ENCODE peak calls at places on chromosome 19, in eight cellular contexts. J is fibroblast of lung; Y is psoas muscle; K is fibroblast of mammary gland; P is foreskin fibroblast; V is nephron progenitor cell; B is CD8-positive, alpha-beta T cell; A is Caco-2. L is an unnamed sample.

GRCh38 chr19:10269333-10270179 is 1.4 kb upstream of the ICAM1 start:
- DNase-seq in J (peak), Y (peak), K (peak), P (peak), V (peak), B (peak), A (peak), L (peak)

GRCh38 chr19:10290876-10291553 is 1.3 kb downstream of the ICAM5 start:
- DNase-seq in J (peak), Y (peak), K (no peak), P (peak), V (peak), B (no peak), A (peak), L (peak)

GRCh38 chr19:17402982-17403855 is 2.2 kb downstream of the BST2 start:
- DNase-seq in J (no peak), Y (no peak), K (no peak), P (no peak), V (peak), B (no peak), A (no peak), L (peak)

GRCh38 chr19:35438527-35438926 is 9.5 kb upstream of the FFAR2 start:
- DNase-seq in J (no peak), Y (no peak), K (no peak), P (no peak), V (no peak), B (no peak), A (no peak), L (no peak)

GRCh38 chr19:42220751-42221097 is 612 bp downstream of the ZNF526 start:
- DNase-seq in J (no peak), Y (no peak), K (no peak), P (no peak), V (no peak), B (no peak), A (no peak), L (no peak)

GRCh38 chr19:44401108-44401786 is at the start of gene ZNF285:
- DNase-seq in J (peak), Y (peak), K (peak), P (peak), V (peak), B (peak), A (peak), L (peak)

GRCh38 chr19:41646589-41647204 is 19.8 kb upstream of the CEACAM4 start:
- DNase-seq in J (no peak), Y (no peak), K (peak), P (peak), V (peak), B (no peak), A (peak), L (peak)

GRCh38 chr19:49327878-49328544 is 3.0 kb upstream of the SLC6A16 start:
- DNase-seq in J (peak), Y (no peak), K (peak), P (peak), V (no peak), B (peak), A (peak), L (no peak)

GRCh38 chr19:30719189-30719990 is 347.2 kb downstream of the ZNF536 start:
- DNase-seq in J (peak), Y (peak), K (peak), P (peak), V (peak), B (no peak), A (no peak), L (peak)

GRCh38 chr19:15015946-15016542 is 33.2 kb upstream of the CASP14 start:
- DNase-seq in J (no peak), Y (no peak), K (peak), P (peak), V (peak), B (no peak), A (peak), L (no peak)

GRCh38 chr19:15331419-15332310 is 674 bp downstream of the BRD4 start:
- DNase-seq in J (peak), Y (peak), K (peak), P (peak), V (peak), B (peak), A (peak), L (peak)

GRCh38 chr19:11373166-11373884 is 1.1 kb upstream of the SWSAP1 start:
- DNase-seq in J (no peak), Y (no peak), K (no peak), P (peak), V (peak), B (no peak), A (no peak), L (peak)

GRCh38 chr19:7596191-7596937 is 701 bp downstream of the CAMSAP3 start:
- DNase-seq in J (no peak), Y (no peak), K (no peak), P (no peak), V (peak), B (no peak), A (peak), L (no peak)

GRCh38 chr19:13902993-13903555 is 2.8 kb downstream of the BRME1 start:
- DNase-seq in J (no peak), Y (no peak), K (peak), P (peak), V (no peak), B (no peak), A (peak), L (no peak)
- TF ChIP-seq CTCF in J (peak), Y (no peak), K (peak), P (peak), V (no peak), B (peak), A (peak), L (no peak)

DNA sequence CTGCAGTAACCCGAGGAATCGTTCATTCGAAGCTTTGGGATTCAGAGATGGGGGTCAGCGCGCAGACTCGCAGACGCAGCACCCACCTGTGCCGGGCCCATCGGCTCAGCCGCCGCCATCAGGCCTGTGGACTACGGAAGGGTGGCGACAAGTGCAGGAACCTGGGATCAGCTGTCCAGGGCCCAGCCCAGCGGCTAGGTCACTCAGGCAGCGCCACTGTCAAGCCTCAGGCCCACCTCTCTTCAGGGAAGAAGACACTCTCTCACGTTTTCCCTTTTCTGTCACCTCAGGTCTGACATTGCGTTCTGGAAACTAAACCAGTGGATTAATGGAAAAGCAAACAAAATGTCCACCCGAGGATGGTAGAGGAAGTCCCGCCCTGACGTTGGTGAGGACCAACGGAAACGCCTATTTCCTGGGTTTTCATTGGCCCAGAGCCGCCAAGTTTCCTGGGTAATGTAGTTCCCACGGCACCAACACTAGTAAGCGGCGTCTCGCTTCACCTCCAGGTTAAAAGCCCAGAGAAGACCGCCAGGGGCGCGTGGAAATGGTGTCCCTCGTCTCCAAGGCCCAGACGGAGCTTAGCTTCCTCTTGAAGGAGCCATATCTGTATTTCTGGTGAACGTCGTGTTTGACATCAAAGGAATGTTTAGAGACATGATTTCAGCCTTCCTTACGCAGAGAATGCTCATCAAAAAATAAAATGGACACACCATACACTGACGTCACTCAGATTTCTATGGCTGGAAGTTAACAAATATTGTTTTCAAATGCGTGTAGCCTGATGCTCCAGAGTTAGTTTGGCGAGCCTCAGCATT is at the start of gene ZNF772:
- DNase-seq in J (peak), Y (peak), K (peak), P (peak), V (peak), B (peak), A (peak), L (peak)
- TF ChIP-seq CTCF in J (peak), Y (peak), K (peak), P (peak), V (peak), B (peak), A (peak), L (peak)

DNA sequence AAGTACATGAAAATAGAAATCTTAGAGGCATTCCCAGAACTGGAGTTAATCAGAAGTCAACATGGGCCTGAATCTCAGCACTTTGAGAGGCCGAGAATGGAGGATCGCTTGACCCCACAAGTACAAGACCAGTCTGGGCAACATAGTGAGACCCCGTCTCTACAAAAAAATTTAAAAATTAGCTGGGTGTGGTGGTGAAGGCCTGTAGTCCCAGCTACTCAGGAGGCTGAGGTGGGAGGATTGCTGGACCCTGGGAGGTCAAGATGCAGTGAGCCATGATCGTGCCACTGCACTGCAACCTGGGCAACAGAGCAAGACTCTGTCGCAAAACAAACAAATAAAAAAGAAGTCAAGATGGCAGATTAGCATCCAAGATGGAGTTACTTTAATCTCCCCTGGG is 8.5 kb downstream of the IFNL2 start:
- DNase-seq in J (no peak), Y (no peak), K (no peak), P (no peak), V (no peak), B (no peak), A (no peak), L (no peak)
- TF ChIP-seq CTCF in J (no peak), Y (no peak), K (no peak), P (no peak), V (no peak), B (no peak), A (no peak), L (no peak)

GRCh38 chr19:56221851-56222250 is 19.8 kb downstream of the ZSCAN5C start:
- DNase-seq in J (no peak), Y (no peak), K (no peak), P (no peak), V (no peak), B (no peak), A (no peak), L (no peak)
- TF ChIP-seq CTCF in J (no peak), Y (no peak), K (no peak), P (no peak), V (no peak), B (no peak), A (no peak), L (no peak)

GRCh38 chr19:58228584-58229254 is at the start of gene ZNF544:
- DNase-seq in J (peak), Y (peak), K (peak), P (peak), V (peak), B (peak), A (peak), L (peak)
- TF ChIP-seq CTCF in J (peak), Y (no peak), K (no peak), P (peak), V (peak), B (no peak), A (peak), L (peak)

DNA sequence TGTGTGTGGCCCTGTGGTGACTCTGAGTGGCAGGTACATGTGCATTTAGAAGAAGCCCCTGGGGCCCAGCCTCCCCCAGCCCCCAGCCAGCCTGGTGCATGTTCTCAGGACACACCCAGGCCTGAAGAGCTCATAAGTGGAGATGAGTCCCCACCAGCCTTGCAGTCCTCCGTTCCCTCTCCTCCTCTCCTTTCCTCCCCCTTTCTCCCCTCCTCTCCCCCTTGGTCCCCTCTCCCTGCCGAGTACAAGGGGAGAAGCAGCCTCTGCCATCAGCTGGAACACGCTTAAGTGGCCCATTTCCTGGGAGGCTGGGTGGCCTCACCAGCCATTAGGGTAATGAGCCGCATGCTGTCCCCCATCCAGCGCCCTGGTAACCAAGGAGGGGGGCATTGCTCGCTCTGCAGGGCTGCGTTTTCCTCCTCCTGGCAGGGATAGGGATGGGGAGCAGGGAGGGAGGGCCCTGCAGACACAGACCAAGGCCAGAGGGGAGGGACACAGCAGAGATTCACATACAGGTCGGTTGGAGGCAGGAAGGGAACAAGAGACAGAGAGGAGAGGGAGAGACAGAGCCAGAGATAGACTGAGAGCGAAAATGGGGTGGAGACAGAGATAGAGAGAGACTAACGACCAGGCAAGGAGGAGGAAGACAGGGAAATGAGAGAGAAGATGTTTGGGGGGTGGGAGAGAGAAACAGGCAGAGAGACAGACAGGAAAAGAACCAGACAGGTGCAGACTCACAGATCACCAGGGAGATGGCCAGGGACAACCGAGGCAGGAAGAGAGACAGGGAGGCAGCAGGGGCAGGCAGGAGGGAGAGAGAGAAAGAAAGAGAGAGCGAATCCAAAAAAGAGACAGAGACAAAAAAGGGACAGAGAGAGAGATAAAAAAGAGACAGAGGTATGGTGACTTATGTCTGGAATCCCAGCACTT is 19.3 kb upstream of the DPP9 start:
- DNase-seq in J (no peak), Y (no peak), K (no peak), P (peak), V (peak), B (no peak), A (no peak), L (peak)
- TF ChIP-seq CTCF in J (no peak), Y (no peak), K (no peak), P (no peak), V (no peak), B (no peak), A (no peak), L (no peak)

GRCh38 chr19:28981994-28982393 is 231.0 kb downstream of the UQCRFS1 start:
- DNase-seq in J (no peak), Y (no peak), K (no peak), P (no peak), V (no peak), B (no peak), A (no peak), L (no peak)

GRCh38 chr19:28977826-28978225 is 235.1 kb downstream of the UQCRFS1 start:
- DNase-seq in J (no peak), Y (no peak), K (no peak), P (no peak), V (peak), B (no peak), A (no peak), L (peak)

GRCh38 chr19:28984315-28984714 is 228.6 kb downstream of the UQCRFS1 start:
- DNase-seq in J (no peak), Y (no peak), K (no peak), P (no peak), V (no peak), B (no peak), A (no peak), L (no peak)

GRCh38 chr19:28985201-28985600 is 227.8 kb downstream of the UQCRFS1 start:
- DNase-seq in J (no peak), Y (no peak), K (no peak), P (no peak), V (no peak), B (no peak), A (no peak), L (no peak)

GRCh38 chr19:28980236-28980868 is 232.6 kb downstream of the UQCRFS1 start:
- DNase-seq in J (no peak), Y (no peak), K (peak), P (peak), V (no peak), B (no peak), A (no peak), L (no peak)
- TF ChIP-seq CTCF in J (peak), Y (no peak), K (peak), P (peak), V (peak), B (no peak), A (no peak), L (no peak)

GRCh38 chr19:34096020-34096915 is 76.0 kb upstream of the LSM14A start:
- DNase-seq in J (peak), Y (no peak), K (peak), P (peak), V (no peak), B (no peak), A (peak), L (no peak)
- TF ChIP-seq CTCF in J (peak), Y (peak), K (peak), P (peak), V (peak), B (peak), A (peak), L (peak)

GRCh38 chr19:1794424-1795185 is 17.5 kb downstream of the ATP8B3 start:
- DNase-seq in J (peak), Y (no peak), K (no peak), P (no peak), V (no peak), B (no peak), A (no peak), L (peak)

GRCh38 chr19:1790054-1790762 is 21.9 kb downstream of the ATP8B3 start:
- DNase-seq in J (no peak), Y (no peak), K (no peak), P (no peak), V (no peak), B (no peak), A (no peak), L (no peak)

GRCh38 chr19:1789282-1790020 is 22.6 kb downstream of the ATP8B3 start:
- DNase-seq in J (no peak), Y (no peak), K (no peak), P (peak), V (peak), B (no peak), A (no peak), L (no peak)

GRCh38 chr19:1796395-1797142 is 15.5 kb downstream of the ATP8B3 start:
- DNase-seq in J (no peak), Y (no peak), K (no peak), P (no peak), V (no peak), B (no peak), A (no peak), L (peak)

GRCh38 chr19:1791879-1792278 is 20.2 kb downstream of the ATP8B3 start:
- DNase-seq in J (no peak), Y (no peak), K (no peak), P (no peak), V (no peak), B (no peak), A (no peak), L (no peak)
- TF ChIP-seq CTCF in J (no peak), Y (no peak), K (no peak), P (no peak), V (no peak), B (no peak), A (no peak), L (no peak)

GRCh38 chr19:2199861-2200623 is 36.1 kb downstream of the PLEKHJ1 start:
- DNase-seq in J (no peak), Y (no peak), K (no peak), P (no peak), V (no peak), B (no peak), A (no peak), L (no peak)

GRCh38 chr19:2198317-2198716 is 34.6 kb downstream of the DOT1L start:
- DNase-seq in J (no peak), Y (no peak), K (no peak), P (no peak), V (no peak), B (no peak), A (no peak), L (no peak)

GRCh38 chr19:2197270-2197669 is 33.5 kb downstream of the DOT1L start:
- DNase-seq in J (no peak), Y (no peak), K (no peak), P (no peak), V (no peak), B (no peak), A (no peak), L (no peak)

GRCh38 chr19:2201473-2202148 is 34.5 kb downstream of the PLEKHJ1 start:
- DNase-seq in J (no peak), Y (no peak), K (peak), P (no peak), V (no peak), B (no peak), A (no peak), L (no peak)

GRCh38 chr19:2199215-2199614 is 35.5 kb downstream of the DOT1L start:
- DNase-seq in J (no peak), Y (no peak), K (no peak), P (peak), V (peak), B (no peak), A (no peak), L (peak)
- TF ChIP-seq CTCF in J (peak), Y (peak), K (no peak), P (no peak), V (peak), B (no peak), A (no peak), L (peak)